ENCODE peak calls at places on chromosome 20, in four cellular contexts. B is mesenchymal stem cell, P is endodermal cell, H is fibroblast of lung. I is an unnamed sample. For H3K9me3 and H3K4me1, the result is how much of the 10 kb centered on the place peaks cover.

GRCh38 chr20:59948828-59949720 is 8.9 kb downstream of the FAM217B start:
- DNase-seq in B (peak), P (no peak), H (peak), I (peak)

GRCh38 chr20:12581644-12582350 is 427.0 kb upstream of the SPTLC3 start:
- DNase-seq in H (no peak), B (no peak), P (no peak), I (no peak)

GRCh38 chr20:33811763-33812672 is 870 bp downstream of the CHMP4B start:
- DNase-seq in H (peak), B (peak), P (peak), I (peak)

GRCh38 chr20:54681869-54682268 is 206.5 kb downstream of the DOK5 start:
- DNase-seq in H (no peak), P (no peak), B (no peak), I (no peak)

GRCh38 chr20:36548006-36548315 is 6.6 kb downstream of the MYL9 start:
- DNase-seq in P (peak), H (no peak), B (no peak), I (no peak)

GRCh38 chr20:3364323-3365013 is 43.0 kb downstream of the DNAAF9 start:
- DNase-seq in H (no peak), P (no peak), B (no peak), I (peak)

GRCh38 chr20:16555754-16556153 is 17.5 kb downstream of the KIF16B start:
- DNase-seq in B (peak), H (no peak), P (no peak), I (no peak)

GRCh38 chr20:51220293-51220706 is 197.4 kb upstream of the KCNG1 start:
- DNase-seq in B (no peak), P (peak), H (no peak), I (peak)

GRCh38 chr20:38833154-38833856 is 27.8 kb downstream of the PPP1R16B start:
- DNase-seq in P (no peak), H (no peak), B (no peak), I (no peak)

GRCh38 chr20:12847862-12848261 is 160.9 kb upstream of the SPTLC3 start:
- DNase-seq in B (peak), P (no peak), H (no peak), I (peak)

GRCh38 chr20:53332022-53332824 is 261.4 kb downstream of the ZNF217 start:
- DNase-seq in B (no peak), H (no peak), P (no peak), I (no peak)

GRCh38 chr20:30985386-30985785 is 272.1 kb upstream of the DEFB115 start:
- DNase-seq in B (no peak), P (peak), H (no peak), I (no peak)

GRCh38 chr20:13515796-13516533 is 122.8 kb downstream of the TASP1 start:
- DNase-seq in H (no peak), P (no peak), B (no peak), I (peak)

GRCh38 chr20:26163890-26164289 is 467.2 kb upstream of the ZNF337 start:
- DNase-seq in B (peak), P (no peak), H (peak), I (peak)

GRCh38 chr20:15875446-15875845 is 697.8 kb downstream of the KIF16B start:
- DNase-seq in P (no peak), B (no peak), H (no peak), I (no peak)

GRCh38 chr20:25739615-25740320 is 43.1 kb upstream of the ZNF337 start:
- DNase-seq in P (no peak), B (no peak), H (peak), I (no peak)

GRCh38 chr20:51554538-51555165 is 12.1 kb upstream of the NFATC2 start:
- DNase-seq in H (peak), B (peak), P (no peak), I (no peak)

GRCh38 chr20:50092436-50092835 is 20.5 kb downstream of the UBE2V1 start:
- DNase-seq in H (peak), P (no peak), B (peak), I (peak)

GRCh38 chr20:5118220-5119142 is 1.3 kb downstream of the PCNA start:
- DNase-seq in H (peak), P (no peak), B (peak), I (no peak)

GRCh38 chr20:38127011-38127621 is 38.0 kb downstream of the TGM2 start:
- DNase-seq in B (peak), H (peak), P (peak), I (peak)

GRCh38 chr20:3804781-3805180 is 8.7 kb downstream of the CDC25B start:
- DNase-seq in B (no peak), P (no peak), H (no peak), I (no peak)

GRCh38 chr20:2746636-2747265 is 53.7 kb downstream of the CPXM1 start:
- DNase-seq in B (no peak), P (no peak), H (no peak), I (no peak)

GRCh38 chr20:47453167-47453782 is 48.4 kb upstream of the NCOA3 start:
- DNase-seq in B (peak), H (peak), P (no peak), I (peak)

GRCh38 chr20:13567663-13568062 is 71.1 kb downstream of the TASP1 start:
- DNase-seq in P (no peak), H (no peak), B (no peak), I (no peak)

GRCh38 chr20:18727032-18727508 is 86.5 kb upstream of the SCP2D1 start:
- DNase-seq in H (no peak), P (no peak), B (no peak), I (no peak)

GRCh38 chr20:40961686-40962640 is 66.7 kb upstream of the TOP1 start:
- DNase-seq in H (peak), B (no peak), P (no peak), I (no peak)

GRCh38 chr20:19775353-19776201 is 17.5 kb downstream of the RIN2 start:
- DNase-seq in H (no peak), P (no peak), B (no peak), I (peak)

GRCh38 chr20:41476013-41476441 is 109.4 kb upstream of the EMILIN3 start:
- DNase-seq in H (peak), P (no peak), B (no peak), I (peak)

GRCh38 chr20:10430000-10430466 is 4.0 kb downstream of the MKKS start:
- DNase-seq in H (peak), B (no peak), P (no peak), I (no peak)

GRCh38 chr20:10006461-10006860 is 28.3 kb upstream of the ANKEF1 start:
- DNase-seq in B (no peak), P (no peak), H (no peak), I (peak)

GRCh38 chr20:10673176-10673830 is 496 bp downstream of the JAG1 start:
- DNase-seq in P (peak), H (peak), B (no peak), I (peak)

GRCh38 chr20:41233976-41234514 is 83.5 kb downstream of the ZHX3 start:
- DNase-seq in P (no peak), B (no peak), H (no peak), I (no peak)

GRCh38 chr20:21125072-21125848 is 622 bp upstream of the KIZ start:
- DNase-seq in B (peak), P (no peak), H (peak), I (peak)

GRCh38 chr20:2864626-2865025 is 8.7 kb upstream of the PTPRA start:
- DNase-seq in H (no peak), P (no peak), B (no peak), I (no peak)

GRCh38 chr20:59207742-59208357 is 44.2 kb downstream of the ZNF831 start:
- DNase-seq in P (peak), B (no peak), H (no peak), I (no peak)

GRCh38 chr20:54231006-54231405 is 23.1 kb downstream of the PFDN4 start:
- DNase-seq in B (no peak), H (no peak), P (no peak), I (peak)

GRCh38 chr20:46031701-46032254 is 2.8 kb downstream of the SLC12A5 start:
- DNase-seq in H (no peak), P (peak), B (no peak), I (peak)

GRCh38 chr20:51650685-51651134 is 108.2 kb upstream of the NFATC2 start:
- DNase-seq in H (peak), B (peak), P (peak), I (peak)

DNA sequence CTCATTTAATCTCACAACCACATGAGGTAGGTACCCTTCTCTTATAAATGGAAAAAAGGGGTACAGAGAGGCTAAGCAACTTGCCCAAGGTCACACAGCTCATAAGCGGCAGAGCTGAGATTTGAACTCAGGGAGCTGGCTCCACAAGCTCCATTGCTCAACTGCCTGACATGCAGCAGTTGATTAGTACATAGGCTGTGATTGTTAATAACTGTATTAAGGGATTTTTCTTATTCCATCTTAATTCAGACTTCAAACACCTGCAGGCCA is 6.6 kb downstream of the CCN5 start:
- DNase-seq in B (no peak), H (no peak), P (no peak), I (no peak)
- H3K9me3 ChIP-seq in B (under half), H (under half), P (under half), I (under half)

GRCh38 chr20:48770700-48771099 is 57.1 kb downstream of the PREX1 start:
- DNase-seq in P (no peak), B (no peak), H (no peak), I (no peak)
- H3K4me1 ChIP-seq in P (under half), B (under half), H (under half), I (under half)

GRCh38 chr20:17662333-17663039 is 19.6 kb downstream of the RRBP1 start:
- DNase-seq in B (peak), P (no peak), H (peak), I (peak)
- H3K9ac ChIP-seq in B (peak), P (no peak), H (no peak), I (peak)

GRCh38 chr20:62354031-62354808 is 12.9 kb downstream of the LAMA5 start:
- DNase-seq in B (no peak), P (peak), H (no peak), I (no peak)
- H3K9me3 ChIP-seq in B (under half), P (under half), H (under half), I (under half)

DNA sequence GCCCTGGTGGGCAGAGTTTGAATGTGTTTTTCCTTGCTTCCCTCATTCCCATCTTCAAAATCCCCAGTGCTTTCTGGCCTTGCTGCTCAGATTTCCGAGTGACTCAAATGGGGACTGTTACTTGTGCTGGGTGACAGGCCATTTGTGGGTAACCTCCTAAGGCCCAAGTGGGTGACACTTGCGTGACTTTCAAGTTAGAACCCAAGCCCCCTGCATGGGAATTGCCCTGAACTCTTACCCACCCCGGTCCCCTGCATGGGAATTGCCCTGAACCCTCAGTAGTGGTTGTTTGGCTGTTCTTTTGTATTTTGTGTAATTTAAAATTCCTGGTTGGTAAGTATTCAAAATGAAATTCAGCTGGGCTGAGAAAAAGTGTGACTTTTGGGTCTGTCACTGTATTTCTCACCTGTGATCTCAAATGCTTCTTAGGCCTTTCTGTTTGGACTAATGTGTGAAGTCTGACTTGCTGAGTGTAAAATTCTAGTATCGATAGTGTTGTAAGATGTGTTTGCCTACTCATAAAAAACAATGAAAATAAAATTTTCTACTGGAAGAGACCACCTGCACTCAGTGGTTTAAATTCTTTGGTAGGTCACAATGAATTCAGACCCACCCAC is 12.4 kb upstream of the RBM38 start:
- DNase-seq in H (no peak), B (no peak), P (no peak), I (no peak)
- H3K4me1 ChIP-seq in H (under half), B (under half), P (under half), I (under half)

GRCh38 chr20:32642257-32643046 is 31.3 kb downstream of the C20orf203 start:
- DNase-seq in H (no peak), B (no peak), P (peak), I (no peak)
- H3K9ac ChIP-seq in H (no peak), B (no peak), P (no peak), I (no peak)

DNA sequence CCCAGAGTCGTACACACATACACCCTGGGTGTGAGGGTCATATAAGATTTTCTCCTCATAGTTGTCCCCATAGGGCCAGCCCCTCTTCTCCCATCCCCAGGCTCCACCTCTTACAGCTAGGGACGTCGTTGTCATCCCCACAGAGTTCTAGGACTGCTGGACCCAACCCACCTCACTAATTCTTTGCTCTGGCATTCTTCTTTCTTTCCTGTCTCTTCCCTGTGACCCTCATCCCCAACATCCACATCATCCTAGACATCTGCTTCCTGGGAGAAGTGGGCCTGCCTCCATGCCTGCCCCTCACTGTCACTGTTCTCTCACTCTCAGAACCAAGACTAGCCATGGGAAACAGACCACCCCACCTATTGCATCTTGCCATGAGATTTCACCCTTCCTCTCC is 1.1 kb downstream of the PSMF1 start:
- DNase-seq in H (no peak), B (no peak), P (no peak), I (no peak)
- H3K9me3 ChIP-seq in H (under half), B (under half), P (under half), I (under half)